ENCODE peak calls at places on chromosome 4, in five cellular contexts. T is bronchial epithelial cell, W is left colon, F is activated B cell treated with CpG ODN at 0.5 μM for 24 hours, D is HL-60. H is an unnamed sample.
A peak's percentile ranks its signal among the peaks of the same experiment; 100 is the strongest.

GRCh38 chr4:119656986-119657635 is 28.5 kb upstream of the PDE5A start:
- DNase-seq in T (peak; percentile 79), W (no peak), F (no peak), D (no peak), H (no peak)

GRCh38 chr4:112196446-112196845 is 35.1 kb upstream of the AP1AR start:
- DNase-seq in T (no peak), W (no peak), F (no peak), D (no peak), H (no peak)

GRCh38 chr4:1500966-1501753 is 94.9 kb upstream of the NKX1-1 start:
- DNase-seq in T (no peak), W (no peak), F (peak; percentile 12), D (no peak), H (no peak)

GRCh38 chr4:123198706-123199105 is 197.9 kb upstream of the SPRY1 start:
- DNase-seq in T (no peak), W (no peak), F (no peak), D (no peak), H (no peak)

GRCh38 chr4:143348233-143349077 is 11.8 kb downstream of the GAB1 start:
- DNase-seq in T (no peak), W (peak; percentile 28), F (no peak), D (no peak), H (no peak)

GRCh38 chr4:56252561-56253152 is 134.6 kb downstream of the AASDH start:
- DNase-seq in T (no peak), W (no peak), F (no peak), D (no peak), H (no peak)

GRCh38 chr4:6953751-6954380 is 44.2 kb downstream of the TBC1D14 start:
- DNase-seq in T (peak; percentile 68), W (peak; percentile 94), F (no peak), D (no peak), H (no peak)

GRCh38 chr4:112057479-112057878 is 87.8 kb upstream of the FAM241A start:
- DNase-seq in T (no peak), W (no peak), F (no peak), D (no peak), H (no peak)

GRCh38 chr4:151744614-151745013 is 16.2 kb downstream of the GATB start:
- DNase-seq in T (peak; percentile 100), W (no peak), F (no peak), D (no peak), H (no peak)

GRCh38 chr4:145177511-145177905 is 2.9 kb downstream of the OTUD4 start:
- DNase-seq in T (peak; percentile 6), W (no peak), F (no peak), D (peak; percentile 12), H (peak; percentile 44)

GRCh38 chr4:40458109-40458508 is 123.0 kb downstream of the CHRNA9 start:
- DNase-seq in T (peak; percentile 65), W (no peak), F (no peak), D (no peak), H (no peak)

GRCh38 chr4:109232666-109233065 is 69.8 kb downstream of the COL25A1 start:
- DNase-seq in T (no peak), W (no peak), F (no peak), D (no peak), H (no peak)

GRCh38 chr4:31366041-31366440 is 645.9 kb downstream of the PCDH7 start:
- DNase-seq in T (peak; percentile 70), W (no peak), F (no peak), D (no peak), H (no peak)

GRCh38 chr4:141311805-141312204 is 91.1 kb downstream of the ZNF330 start:
- DNase-seq in T (no peak), W (no peak), F (no peak), D (peak; percentile 74), H (peak; percentile 71)

GRCh38 chr4:98692411-98692810 is 34.0 kb upstream of the TSPAN5 start:
- DNase-seq in T (no peak), W (no peak), F (no peak), D (no peak), H (no peak)

GRCh38 chr4:153900426-153900825 is 111.5 kb upstream of the SFRP2 start:
- DNase-seq in T (no peak), W (no peak), F (no peak), D (no peak), H (no peak)

GRCh38 chr4:139950568-139950967 is 203.4 kb downstream of the MAML3 start:
- DNase-seq in T (no peak), W (no peak), F (peak; percentile 17), D (peak; percentile 46), H (peak; percentile 89)

GRCh38 chr4:109989618-109990017 is 76.9 kb downstream of the EGF start:
- DNase-seq in T (peak; percentile 55), W (no peak), F (no peak), D (no peak), H (no peak)

GRCh38 chr4:8350326-8350725 is 80.8 kb downstream of the HTRA3 start:
- DNase-seq in T (no peak), W (no peak), F (no peak), D (no peak), H (no peak)

GRCh38 chr4:183391204-183391603 is 53.2 kb upstream of the CDKN2AIP start:
- DNase-seq in T (no peak), W (no peak), F (no peak), D (no peak), H (no peak)

GRCh38 chr4:73067971-73068394 is 1.5 kb downstream of the COX18 start:
- DNase-seq in T (peak; percentile 62), W (no peak), F (no peak), D (no peak), H (peak; percentile 28)

GRCh38 chr4:137794779-137795178 is 262.5 kb upstream of the PCDH18 start:
- DNase-seq in T (no peak), W (no peak), F (no peak), D (no peak), H (no peak)

GRCh38 chr4:181077416-181077815 is 1165.8 kb upstream of the TENM3 start:
- DNase-seq in T (no peak), W (no peak), F (no peak), D (no peak), H (no peak)